ENCODE peak calls at places on chromosomes 4 and X, in ten cellular contexts. F, W, Z, M, Y, E, D, B, H and K are unnamed samples.

GRCh38 chrX:73561791-73562190 is 1.2 kb upstream of the CHIC1 start:
- DNase-seq in F (no peak), W (no peak), Z (no peak), M (no peak), Y (no peak), E (no peak), D (no peak), B (no peak), H (no peak), K (peak; percentile 63)

GRCh38 chr4:18917689-18918088 is 896.1 kb upstream of the LCORL start:
- DNase-seq in F (no peak), W (peak; percentile 80), Z (no peak), M (no peak), Y (peak; percentile 90), E (no peak), D (no peak), B (no peak), H (no peak), K (peak; percentile 65)

GRCh38 chr4:165621983-165622382 is 243.2 kb downstream of the CPE start:
- DNase-seq in F (no peak), W (peak; percentile 67), Z (no peak), M (no peak), Y (no peak), E (no peak), D (no peak), B (no peak), H (no peak), K (no peak)

GRCh38 chrX:155065035-155065734 is 5.8 kb downstream of the CMC4 start:
- DNase-seq in F (no peak), W (peak; percentile 63), Z (peak; percentile 30), M (no peak), Y (peak; percentile 34), E (peak; percentile 3), D (no peak), B (no peak), H (no peak), K (peak; percentile 52)

GRCh38 chr4:109298279-109299010 is 4.0 kb downstream of the COL25A1 start:
- DNase-seq in F (no peak), W (peak; percentile 49), Z (no peak), M (no peak), Y (no peak), E (no peak), D (no peak), B (peak; percentile 4), H (no peak), K (no peak)

GRCh38 chr4:20333141-20333690 is 81.5 kb downstream of the SLIT2 start:
- DNase-seq in F (no peak), W (no peak), Z (no peak), M (no peak), Y (no peak), E (no peak), D (no peak), B (no peak), H (no peak), K (no peak)

GRCh38 chr4:57318694-57319093 is 208.5 kb upstream of the IGFBP7 start:
- DNase-seq in F (no peak), W (peak; percentile 79), Z (no peak), M (no peak), Y (peak; percentile 59), E (no peak), D (no peak), B (no peak), H (no peak), K (peak; percentile 54)

GRCh38 chr4:177473991-177474390 is 31.8 kb upstream of the AGA start:
- DNase-seq in F (no peak), W (no peak), Z (no peak), M (no peak), Y (no peak), E (no peak), D (no peak), B (no peak), H (no peak), K (no peak)

GRCh38 chr4:75584067-75584466 is 28.2 kb downstream of the ODAPH start:
- DNase-seq in F (no peak), W (no peak), Z (no peak), M (no peak), Y (peak; percentile 29), E (no peak), D (no peak), B (no peak), H (no peak), K (peak; percentile 6)

GRCh38 chrX:138287200-138287865 is 424.2 kb downstream of the FGF13 start:
- DNase-seq in F (no peak), W (no peak), Z (no peak), M (no peak), Y (no peak), E (no peak), D (no peak), B (no peak), H (no peak), K (no peak)

GRCh38 chrX:49991718-49992117 is 69.3 kb downstream of the CLCN5 start:
- DNase-seq in F (no peak), W (no peak), Z (no peak), M (no peak), Y (no peak), E (no peak), D (no peak), B (no peak), H (no peak), K (no peak)

GRCh38 chr4:127997534-127998388 is 32.6 kb downstream of the ABHD18 start:
- DNase-seq in F (no peak), W (peak; percentile 71), Z (peak; percentile 22), M (no peak), Y (peak; percentile 42), E (peak; percentile 7), D (no peak), B (no peak), H (peak; percentile 10), K (peak; percentile 28)

GRCh38 chr4:6999172-7000086 is 43.7 kb upstream of the TADA2B start:
- DNase-seq in F (no peak), W (peak; percentile 93), Z (no peak), M (peak; percentile 26), Y (no peak), E (no peak), D (no peak), B (no peak), H (no peak), K (no peak)